ENCODE peak calls at places on chromosomes 4 and X, in six cellular contexts. N is Panc1, F is suprapubic skin, A is prostate gland, L is HepG2, E is stomach. H is an unnamed sample.

GRCh38 chrX:13427441-13428054 is 107.7 kb upstream of the ATXN3L start:
- DNase-seq in L (no peak), F (no peak), A (no peak), N (no peak), E (no peak), H (no peak)

GRCh38 chrX:41303013-41303412 is 30.9 kb upstream of the DDX3X start:
- DNase-seq in E (no peak), N (no peak), F (no peak), A (no peak), L (no peak), H (no peak)

GRCh38 chr4:123876640-123877039 is 480.0 kb downstream of the SPRY1 start:
- DNase-seq in L (no peak), N (no peak), A (no peak), F (no peak), E (no peak), H (no peak)

GRCh38 chr4:5874811-5875465 is 17.9 kb downstream of the CRMP1 start:
- DNase-seq in F (no peak), E (no peak), N (no peak), A (no peak), L (no peak), H (no peak)

GRCh38 chr4:64158648-64159326 is 250.5 kb downstream of the TECRL start:
- DNase-seq in E (peak), L (peak), N (peak), A (peak), F (no peak), H (no peak)

GRCh38 chr4:37885496-37885895 is 5.4 kb upstream of the TBC1D1 start:
- DNase-seq in L (no peak), N (no peak), A (peak), F (no peak), E (no peak), H (no peak)

GRCh38 chr4:27048350-27049100 is 187.9 kb downstream of the STIM2 start:
- DNase-seq in A (no peak), L (no peak), E (no peak), N (peak), F (no peak), H (no peak)

GRCh38 chr4:56505269-56506109 is at the start of gene ARL9:
- DNase-seq in A (peak), E (peak), N (no peak), L (no peak), F (peak), H (peak)

GRCh38 chrX:150410513-150410912 is 47.4 kb downstream of the MAMLD1 start:
- DNase-seq in F (no peak), A (no peak), L (no peak), N (no peak), E (no peak), H (no peak)

GRCh38 chr4:86831262-86832090 is 17.7 kb downstream of the SLC10A6 start:
- DNase-seq in N (peak), A (no peak), L (peak), E (no peak), F (no peak), H (no peak)

GRCh38 chr4:76990288-76991080 is 40.9 kb downstream of the SEPTIN11 start:
- DNase-seq in F (no peak), A (no peak), N (no peak), L (no peak), E (no peak), H (no peak)

GRCh38 chrX:139932077-139932900 is 564 bp downstream of the ATP11C start:
- DNase-seq in E (peak), L (no peak), N (no peak), A (peak), F (peak), H (peak)

GRCh38 chr4:181432347-181432746 is 810.9 kb upstream of the TENM3 start:
- DNase-seq in A (no peak), L (no peak), F (no peak), E (no peak), N (no peak), H (no peak)

GRCh38 chr4:892780-893179 is 39.3 kb downstream of the GAK start:
- DNase-seq in N (no peak), E (no peak), F (no peak), L (no peak), A (no peak), H (no peak)
- TF ChIP-seq CTCF in N (no peak), E (no peak), F (no peak), L (no peak), A (no peak), H (no peak)

DNA sequence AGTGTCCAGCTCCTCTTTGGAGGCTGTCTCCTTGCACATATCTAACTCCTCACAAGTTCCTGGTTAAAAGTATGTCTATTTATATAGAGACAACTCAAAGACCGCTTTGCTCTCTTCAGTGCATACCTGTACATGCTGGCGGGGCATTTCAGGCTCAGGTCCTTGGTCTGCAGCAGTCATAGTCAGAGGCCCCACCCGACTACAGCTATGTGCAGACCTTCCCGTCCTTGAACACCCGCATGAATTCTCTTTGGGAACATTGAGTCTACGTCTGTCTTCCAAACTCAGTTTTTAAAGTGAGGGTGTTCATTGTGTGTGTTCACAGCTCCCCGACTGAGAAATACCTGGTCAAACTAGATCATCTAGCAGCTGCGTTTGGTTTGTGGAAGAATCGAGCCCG is 4.2 kb downstream of the BCOR start:
- DNase-seq in A (no peak), L (no peak), E (no peak), F (no peak), N (no peak), H (peak)
- TF ChIP-seq POLR2AphosphoS5 in A (no peak), L (no peak), E (no peak), F (no peak), N (no peak), H (no peak)

DNA sequence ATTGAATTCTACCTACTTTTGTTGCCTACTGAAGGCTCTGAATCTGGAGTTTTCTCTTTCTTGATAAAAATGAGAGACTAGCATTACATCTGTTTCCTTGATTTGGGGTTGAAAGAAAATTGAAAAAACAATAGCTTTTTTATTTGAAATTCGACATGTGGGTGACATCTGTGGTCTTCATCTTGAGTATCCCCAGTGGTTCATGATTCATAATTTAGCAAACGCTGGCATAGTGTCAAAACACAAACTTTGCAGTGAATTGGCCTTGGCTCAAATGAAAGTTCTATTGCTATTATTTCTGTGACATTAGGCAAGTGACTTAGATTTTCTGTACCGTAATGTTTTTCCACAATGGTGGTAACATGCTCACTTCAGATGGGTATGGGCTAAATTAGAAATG is 747.6 kb downstream of the PCDH7 start:
- DNase-seq in N (no peak), E (no peak), F (no peak), A (no peak), L (no peak), H (no peak)
- TF ChIP-seq CTCF in N (no peak), E (no peak), F (no peak), A (no peak), L (no peak), H (no peak)

DNA sequence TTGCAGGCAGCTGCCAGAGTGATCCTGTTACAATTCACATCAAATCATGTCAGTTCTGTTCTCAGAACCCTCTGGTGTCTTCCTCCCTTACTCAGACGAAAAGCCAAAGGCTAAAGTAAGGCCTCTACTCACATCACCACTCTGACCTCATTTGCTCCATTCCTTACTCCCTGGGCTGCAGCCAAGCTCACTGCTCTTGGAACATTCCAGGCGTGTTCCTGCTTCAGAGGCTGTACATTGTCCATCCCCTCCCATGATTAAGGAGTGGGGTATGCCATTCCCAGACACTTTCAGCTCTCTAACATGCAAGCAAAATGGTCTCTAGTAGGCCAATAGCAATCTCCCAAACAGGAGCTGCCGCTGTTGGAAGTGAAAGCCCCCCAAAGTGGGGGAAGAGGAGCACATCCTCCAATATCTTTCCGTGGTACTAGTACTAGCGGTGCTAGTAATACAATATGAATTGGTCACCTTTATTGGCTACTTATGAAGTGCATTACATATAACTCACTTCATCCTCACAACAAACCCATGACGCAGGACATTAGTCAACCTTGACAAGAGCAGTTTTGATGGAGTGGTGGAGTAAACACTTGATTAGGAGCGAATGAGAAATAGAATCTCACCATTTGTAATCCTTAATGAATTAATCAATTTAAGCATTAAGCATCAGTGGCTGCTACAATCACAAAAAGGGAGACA is 15.0 kb downstream of the GAB3 start:
- DNase-seq in N (no peak), A (no peak), E (no peak), L (no peak), F (no peak), H (no peak)
- TF ChIP-seq POLR2AphosphoS5 in N (no peak), A (no peak), E (no peak), L (no peak), F (no peak), H (no peak)

GRCh38 chrX:145178268-145178667 is 69.0 kb upstream of the SPANXN1 start:
- DNase-seq in N (no peak), F (no peak), L (no peak), A (no peak), E (no peak), H (no peak)
- TF ChIP-seq CTCF in N (peak), F (no peak), L (no peak), A (no peak), E (no peak), H (no peak)

GRCh38 chrX:78573630-78574029 is 85.5 kb downstream of the RTL3 start:
- DNase-seq in A (no peak), F (no peak), N (no peak), L (no peak), E (no peak), H (no peak)
- TF ChIP-seq POLR2AphosphoS5 in A (no peak), F (no peak), N (no peak), L (no peak), E (no peak), H (no peak)

DNA sequence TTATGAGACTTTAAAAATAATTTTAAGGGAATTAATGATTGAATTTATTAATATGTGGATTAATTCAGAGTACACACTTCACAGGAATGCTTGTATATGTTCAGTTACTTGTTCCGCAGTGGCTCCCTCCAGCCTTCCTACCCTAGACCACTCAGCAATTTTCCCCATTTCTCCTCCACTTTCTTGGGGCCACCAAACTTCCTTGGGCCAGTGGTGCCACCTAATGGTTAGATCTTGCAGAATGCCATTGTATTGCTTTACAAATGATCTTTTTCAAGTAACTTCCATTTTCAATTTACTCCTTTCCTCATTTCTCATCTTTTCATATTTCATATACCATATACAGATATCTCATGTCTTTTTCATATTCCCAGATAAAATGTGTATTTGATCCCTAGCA is 3.6 kb upstream of the RNF175 start:
- DNase-seq in E (no peak), F (no peak), L (no peak), A (no peak), N (no peak), H (no peak)
- TF ChIP-seq CTCF in E (no peak), F (no peak), L (no peak), A (no peak), N (peak), H (no peak)

H was measured in spleen.